ENCODE peak calls at places on chromosome 18, in four cellular contexts. One of them, this sample, is unnamed.

GRCh38 chr18:79092869-79093268 is 23.7 kb downstream of the ATP9B start:
- DNase-seq in stimulated activated CD4-positive, alpha-beta T cell treated with anti-CD3 and anti-CD28 coated beads, Interleukin-2, amount 100 ng/mL, for 48 hours: no peak
- DNase-seq in NCI-H2081: no peak
- DNase-seq in posterior cingulate gyrus: no peak
- DNase-seq in this sample: no peak

GRCh38 chr18:50280707-50281294 is 522 bp downstream of the MBD1 start:
- DNase-seq in stimulated activated CD4-positive, alpha-beta T cell treated with anti-CD3 and anti-CD28 coated beads, Interleukin-2, amount 100 ng/mL, for 48 hours: no peak
- DNase-seq in posterior cingulate gyrus: no peak
- DNase-seq in NCI-H2081: no peak
- DNase-seq in this sample: no peak

GRCh38 chr18:45386256-45386655 is 229.0 kb upstream of the SLC14A2 start:
- DNase-seq in NCI-H2081: peak
- DNase-seq in stimulated activated CD4-positive, alpha-beta T cell treated with anti-CD3 and anti-CD28 coated beads, Interleukin-2, amount 100 ng/mL, for 48 hours: no peak
- DNase-seq in posterior cingulate gyrus: no peak
- DNase-seq in this sample: no peak

GRCh38 chr18:6929370-6930102 is 188.1 kb downstream of the LAMA1 start:
- DNase-seq in NCI-H2081: no peak
- DNase-seq in stimulated activated CD4-positive, alpha-beta T cell treated with anti-CD3 and anti-CD28 coated beads, Interleukin-2, amount 100 ng/mL, for 48 hours: no peak
- DNase-seq in posterior cingulate gyrus: no peak
- DNase-seq in this sample: no peak

GRCh38 chr18:37889963-37890362 is 324.4 kb upstream of the CELF4 start:
- DNase-seq in posterior cingulate gyrus: no peak
- DNase-seq in stimulated activated CD4-positive, alpha-beta T cell treated with anti-CD3 and anti-CD28 coated beads, Interleukin-2, amount 100 ng/mL, for 48 hours: no peak
- DNase-seq in NCI-H2081: no peak
- DNase-seq in this sample: no peak

GRCh38 chr18:37303009-37303408 is 262.6 kb downstream of the CELF4 start:
- DNase-seq in stimulated activated CD4-positive, alpha-beta T cell treated with anti-CD3 and anti-CD28 coated beads, Interleukin-2, amount 100 ng/mL, for 48 hours: no peak
- DNase-seq in NCI-H2081: no peak
- DNase-seq in posterior cingulate gyrus: no peak
- DNase-seq in this sample: no peak

GRCh38 chr18:2089416-2089815 is 481.9 kb downstream of the METTL4 start:
- DNase-seq in NCI-H2081: no peak
- DNase-seq in posterior cingulate gyrus: no peak
- DNase-seq in stimulated activated CD4-positive, alpha-beta T cell treated with anti-CD3 and anti-CD28 coated beads, Interleukin-2, amount 100 ng/mL, for 48 hours: no peak
- DNase-seq in this sample: no peak

GRCh38 chr18:62957885-62958472 is 242.6 kb downstream of the PHLPP1 start:
- DNase-seq in stimulated activated CD4-positive, alpha-beta T cell treated with anti-CD3 and anti-CD28 coated beads, Interleukin-2, amount 100 ng/mL, for 48 hours: peak
- DNase-seq in NCI-H2081: no peak
- DNase-seq in posterior cingulate gyrus: no peak
- DNase-seq in this sample: no peak

GRCh38 chr18:24922491-24922890 is 429.5 kb downstream of the ZNF521 start:
- DNase-seq in NCI-H2081: no peak
- DNase-seq in stimulated activated CD4-positive, alpha-beta T cell treated with anti-CD3 and anti-CD28 coated beads, Interleukin-2, amount 100 ng/mL, for 48 hours: no peak
- DNase-seq in posterior cingulate gyrus: no peak
- DNase-seq in this sample: no peak

GRCh38 chr18:44128365-44128764 is 552.3 kb upstream of the SETBP1 start:
- DNase-seq in posterior cingulate gyrus: no peak
- DNase-seq in stimulated activated CD4-positive, alpha-beta T cell treated with anti-CD3 and anti-CD28 coated beads, Interleukin-2, amount 100 ng/mL, for 48 hours: no peak
- DNase-seq in NCI-H2081: no peak
- DNase-seq in this sample: no peak

GRCh38 chr18:79631761-79632446 is 47.7 kb upstream of the CTDP1 start:
- DNase-seq in posterior cingulate gyrus: no peak
- DNase-seq in stimulated activated CD4-positive, alpha-beta T cell treated with anti-CD3 and anti-CD28 coated beads, Interleukin-2, amount 100 ng/mL, for 48 hours: no peak
- DNase-seq in NCI-H2081: no peak
- DNase-seq in this sample: no peak

GRCh38 chr18:32670727-32671126 is 102.1 kb downstream of the KLHL14 start:
- DNase-seq in stimulated activated CD4-positive, alpha-beta T cell treated with anti-CD3 and anti-CD28 coated beads, Interleukin-2, amount 100 ng/mL, for 48 hours: no peak
- DNase-seq in posterior cingulate gyrus: no peak
- DNase-seq in NCI-H2081: no peak
- DNase-seq in this sample: no peak

GRCh38 chr18:13703899-13704298 is 22.5 kb downstream of the FAM210A start:
- DNase-seq in stimulated activated CD4-positive, alpha-beta T cell treated with anti-CD3 and anti-CD28 coated beads, Interleukin-2, amount 100 ng/mL, for 48 hours: no peak
- DNase-seq in posterior cingulate gyrus: no peak
- DNase-seq in NCI-H2081: no peak
- DNase-seq in this sample: no peak

GRCh38 chr18:8706545-8706980 is 1.2 kb downstream of the MTCL1 start:
- DNase-seq in stimulated activated CD4-positive, alpha-beta T cell treated with anti-CD3 and anti-CD28 coated beads, Interleukin-2, amount 100 ng/mL, for 48 hours: no peak
- DNase-seq in NCI-H2081: no peak
- DNase-seq in posterior cingulate gyrus: no peak
- DNase-seq in this sample: no peak

This sample was measured in HS-5.